ENCODE peak calls at places on chromosomes 2 and 18, in six cellular contexts. One of them, this sample, is unnamed.

GRCh38 chr2:75361486-75361885 is 162.2 kb upstream of the TACR1 start:
- DNase-seq in K562: no peak
- DNase-seq in body of pancreas: no peak
- DNase-seq in HFF-Myc: no peak
- DNase-seq in lower lobe of right lung: no peak
- DNase-seq in IMR-90: no peak
- DNase-seq in this sample: no peak

GRCh38 chr2:227436436-227436835 is 35.5 kb upstream of the AGFG1 start:
- DNase-seq in body of pancreas: no peak
- DNase-seq in HFF-Myc: no peak
- DNase-seq in IMR-90: no peak
- DNase-seq in lower lobe of right lung: no peak
- DNase-seq in K562: no peak
- DNase-seq in this sample: no peak

GRCh38 chr2:173290046-173290445 is 64.6 kb upstream of the CDCA7 start:
- DNase-seq in body of pancreas: no peak
- DNase-seq in lower lobe of right lung: no peak
- DNase-seq in IMR-90: peak; percentile 26
- DNase-seq in K562: no peak
- DNase-seq in HFF-Myc: no peak
- DNase-seq in this sample: no peak

GRCh38 chr2:20931346-20931745 is 108.4 kb upstream of the LDAH start:
- DNase-seq in IMR-90: no peak
- DNase-seq in lower lobe of right lung: no peak
- DNase-seq in HFF-Myc: no peak
- DNase-seq in body of pancreas: no peak
- DNase-seq in K562: no peak
- DNase-seq in this sample: no peak

GRCh38 chr2:138221358-138221757 is 257.1 kb downstream of the HNMT start:
- DNase-seq in IMR-90: no peak
- DNase-seq in HFF-Myc: no peak
- DNase-seq in lower lobe of right lung: no peak
- DNase-seq in body of pancreas: no peak
- DNase-seq in K562: no peak
- DNase-seq in this sample: no peak

GRCh38 chr2:1742680-1743395 is 1.5 kb downstream of the PXDN start:
- DNase-seq in body of pancreas: peak; percentile 57
- DNase-seq in HFF-Myc: peak; percentile 55
- DNase-seq in lower lobe of right lung: peak; percentile 76
- DNase-seq in K562: no peak
- DNase-seq in IMR-90: peak; percentile 90
- DNase-seq in this sample: peak; percentile 90

GRCh38 chr2:238722181-238722580 is 125.7 kb upstream of the TWIST2 start:
- DNase-seq in IMR-90: no peak
- DNase-seq in lower lobe of right lung: no peak
- DNase-seq in K562: no peak
- DNase-seq in body of pancreas: no peak
- DNase-seq in HFF-Myc: no peak
- DNase-seq in this sample: no peak

GRCh38 chr2:63060079-63060482 is 9.5 kb downstream of the OTX1 start:
- DNase-seq in lower lobe of right lung: no peak
- DNase-seq in K562: no peak
- DNase-seq in HFF-Myc: no peak
- DNase-seq in IMR-90: no peak
- DNase-seq in body of pancreas: no peak
- DNase-seq in this sample: no peak

DNA sequence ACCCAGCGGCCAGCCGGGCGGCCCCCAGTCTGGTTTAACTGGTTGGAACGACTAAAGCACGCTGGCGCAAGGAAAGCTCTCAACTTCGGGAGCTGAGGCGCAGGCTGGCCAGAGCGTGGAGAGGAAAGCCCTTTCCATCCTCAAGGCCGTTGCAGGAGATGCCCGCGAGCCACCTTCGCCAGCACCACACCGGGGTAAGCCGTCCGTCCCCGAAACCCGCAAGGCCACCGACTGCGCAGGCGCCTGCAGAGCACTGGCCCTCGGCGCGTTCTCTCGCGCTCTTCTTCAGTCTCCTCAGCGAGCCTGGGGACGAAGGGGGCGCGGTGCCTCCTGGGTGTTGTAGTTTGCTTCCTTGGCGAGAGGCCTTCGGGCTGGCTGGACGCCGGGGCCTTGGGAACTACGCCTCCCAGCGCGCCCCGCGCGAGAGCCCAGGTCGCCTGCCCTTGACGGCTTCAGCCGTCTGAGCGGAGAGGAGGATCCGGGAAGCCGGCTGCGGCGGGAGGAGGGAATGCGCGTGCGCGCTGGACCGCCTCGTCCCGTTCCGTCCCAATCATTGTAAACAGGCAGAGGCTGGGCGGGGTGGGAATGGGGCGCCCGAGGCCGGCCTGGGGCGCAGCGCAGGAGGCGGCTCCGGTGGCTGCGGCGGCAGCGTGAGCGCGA is at the start of gene RALBP1:
- DNase-seq in HFF-Myc: peak; percentile 97
- DNase-seq in K562: peak; percentile 98
- DNase-seq in IMR-90: peak; percentile 99
- DNase-seq in body of pancreas: peak; percentile 99
- DNase-seq in lower lobe of right lung: peak; percentile 100
- DNase-seq in this sample: peak; percentile 99
- TF ChIP-seq CTCF in HFF-Myc: no peak
- TF ChIP-seq CTCF in K562: peak; percentile 45
- TF ChIP-seq CTCF in IMR-90: peak; percentile 23
- TF ChIP-seq CTCF in body of pancreas: no peak
- TF ChIP-seq CTCF in lower lobe of right lung: peak; percentile 26
- TF ChIP-seq CTCF in this sample: peak; percentile 24

GRCh38 chr18:22694954-22695353 is 238.2 kb upstream of the RBBP8 start:
- DNase-seq in HFF-Myc: peak; percentile 46
- DNase-seq in K562: no peak
- DNase-seq in body of pancreas: peak; percentile 51
- DNase-seq in lower lobe of right lung: no peak
- DNase-seq in IMR-90: peak; percentile 98
- DNase-seq in this sample: peak; percentile 87
- H3K4me3 ChIP-seq in HFF-Myc: no peak overlapping the region
- H3K4me3 ChIP-seq in K562: no peak overlapping the region
- H3K4me3 ChIP-seq in body of pancreas: no peak overlapping the region
- H3K4me3 ChIP-seq in lower lobe of right lung: no peak overlapping the region
- H3K4me3 ChIP-seq in IMR-90: peak overlapping the region; percentile 16
- H3K4me3 ChIP-seq in this sample: no peak overlapping the region

DNA sequence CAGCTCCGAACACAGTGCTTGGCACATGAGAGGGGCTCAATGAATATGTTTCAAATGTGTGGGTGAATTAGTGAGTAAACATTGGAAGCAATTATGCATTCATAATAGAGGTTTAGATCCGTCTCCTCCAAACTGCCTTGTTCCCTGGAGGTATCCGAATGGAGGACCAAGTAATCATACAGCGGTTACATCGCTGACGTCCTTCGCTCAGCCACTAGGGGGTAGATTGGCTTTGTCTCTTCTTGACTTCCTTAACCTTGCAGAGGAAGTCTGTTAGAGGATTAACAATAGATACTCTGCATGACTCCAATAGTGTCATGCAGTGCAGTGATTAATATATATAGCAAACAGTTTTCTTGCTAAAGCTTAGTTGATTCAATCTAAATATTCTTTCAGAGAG is 517.0 kb downstream of the PTPRM start:
- DNase-seq in IMR-90: peak; percentile 46
- DNase-seq in body of pancreas: peak; percentile 45
- DNase-seq in K562: peak; percentile 37
- DNase-seq in lower lobe of right lung: no peak
- DNase-seq in HFF-Myc: peak; percentile 10
- DNase-seq in this sample: no peak
- TF ChIP-seq CTCF in IMR-90: peak; percentile 52
- TF ChIP-seq CTCF in body of pancreas: peak; percentile 43
- TF ChIP-seq CTCF in K562: peak; percentile 43
- TF ChIP-seq CTCF in lower lobe of right lung: peak; percentile 53
- TF ChIP-seq CTCF in HFF-Myc: peak; percentile 68
- TF ChIP-seq CTCF in this sample: peak; percentile 67

GRCh38 chr2:24830786-24831185 is 37.6 kb downstream of the CENPO start:
- DNase-seq in HFF-Myc: no peak
- DNase-seq in K562: no peak
- DNase-seq in body of pancreas: no peak
- DNase-seq in lower lobe of right lung: no peak
- DNase-seq in IMR-90: no peak
- DNase-seq in this sample: no peak
- H3K4me3 ChIP-seq in HFF-Myc: no peak overlapping the region
- H3K4me3 ChIP-seq in K562: no peak overlapping the region
- H3K4me3 ChIP-seq in body of pancreas: no peak overlapping the region
- H3K4me3 ChIP-seq in lower lobe of right lung: no peak overlapping the region
- H3K4me3 ChIP-seq in IMR-90: no peak overlapping the region
- H3K4me3 ChIP-seq in this sample: no peak overlapping the region

GRCh38 chr2:182666674-182667320 is 49.3 kb upstream of the DNAJC10 start:
- DNase-seq in K562: peak; percentile 27
- DNase-seq in HFF-Myc: no peak
- DNase-seq in IMR-90: peak; percentile 46
- DNase-seq in body of pancreas: peak; percentile 15
- DNase-seq in lower lobe of right lung: no peak
- DNase-seq in this sample: no peak
- TF ChIP-seq CTCF in K562: peak; percentile 59
- TF ChIP-seq CTCF in HFF-Myc: peak; percentile 61
- TF ChIP-seq CTCF in IMR-90: peak; percentile 44
- TF ChIP-seq CTCF in body of pancreas: peak; percentile 41
- TF ChIP-seq CTCF in lower lobe of right lung: peak; percentile 47
- TF ChIP-seq CTCF in this sample: peak; percentile 65

GRCh38 chr18:12406376-12407111 is 1.2 kb upstream of the PRELID3A start:
- DNase-seq in lower lobe of right lung: no peak
- DNase-seq in IMR-90: no peak
- DNase-seq in K562: no peak
- DNase-seq in body of pancreas: no peak
- DNase-seq in HFF-Myc: no peak
- DNase-seq in this sample: no peak

GRCh38 chr18:12408247-12408869 is 629 bp downstream of the PRELID3A start:
- DNase-seq in IMR-90: no peak
- DNase-seq in K562: no peak
- DNase-seq in body of pancreas: no peak
- DNase-seq in lower lobe of right lung: no peak
- DNase-seq in HFF-Myc: no peak
- DNase-seq in this sample: no peak

GRCh38 chr18:12409466-12409865 is 1.7 kb downstream of the PRELID3A start:
- DNase-seq in IMR-90: peak; percentile 26
- DNase-seq in lower lobe of right lung: no peak
- DNase-seq in K562: no peak
- DNase-seq in HFF-Myc: no peak
- DNase-seq in body of pancreas: no peak
- DNase-seq in this sample: no peak

GRCh38 chr18:12411456-12411855 is 3.7 kb downstream of the PRELID3A start:
- DNase-seq in K562: no peak
- DNase-seq in HFF-Myc: no peak
- DNase-seq in IMR-90: no peak
- DNase-seq in body of pancreas: no peak
- DNase-seq in lower lobe of right lung: no peak
- DNase-seq in this sample: no peak

GRCh38 chr18:12410121-12410520 is 2.4 kb downstream of the PRELID3A start:
- DNase-seq in K562: no peak
- DNase-seq in HFF-Myc: no peak
- DNase-seq in body of pancreas: no peak
- DNase-seq in lower lobe of right lung: no peak
- DNase-seq in IMR-90: no peak
- DNase-seq in this sample: no peak
- H3K4me3 ChIP-seq in K562: no peak overlapping the region
- H3K4me3 ChIP-seq in HFF-Myc: peak overlapping the region; percentile 83
- H3K4me3 ChIP-seq in body of pancreas: no peak overlapping the region
- H3K4me3 ChIP-seq in lower lobe of right lung: no peak overlapping the region
- H3K4me3 ChIP-seq in IMR-90: no peak overlapping the region
- H3K4me3 ChIP-seq in this sample: no peak overlapping the region

GRCh38 chr2:234245945-234246344 is 195.4 kb downstream of the SPP2 start:
- DNase-seq in body of pancreas: no peak
- DNase-seq in K562: no peak
- DNase-seq in lower lobe of right lung: no peak
- DNase-seq in IMR-90: peak; percentile 96
- DNase-seq in HFF-Myc: peak; percentile 72
- DNase-seq in this sample: no peak

GRCh38 chr2:234249873-234250272 is 199.4 kb downstream of the SPP2 start:
- DNase-seq in K562: no peak
- DNase-seq in lower lobe of right lung: no peak
- DNase-seq in IMR-90: peak; percentile 48
- DNase-seq in body of pancreas: no peak
- DNase-seq in HFF-Myc: no peak
- DNase-seq in this sample: no peak

GRCh38 chr2:234251326-234252271 is 201.1 kb downstream of the SPP2 start:
- DNase-seq in K562: no peak
- DNase-seq in HFF-Myc: peak; percentile 89
- DNase-seq in IMR-90: peak; percentile 98
- DNase-seq in lower lobe of right lung: no peak
- DNase-seq in body of pancreas: peak; percentile 22
- DNase-seq in this sample: no peak

GRCh38 chr2:234247453-234248180 is 197.1 kb downstream of the SPP2 start:
- DNase-seq in K562: no peak
- DNase-seq in IMR-90: no peak
- DNase-seq in HFF-Myc: no peak
- DNase-seq in lower lobe of right lung: no peak
- DNase-seq in body of pancreas: no peak
- DNase-seq in this sample: no peak

DNA sequence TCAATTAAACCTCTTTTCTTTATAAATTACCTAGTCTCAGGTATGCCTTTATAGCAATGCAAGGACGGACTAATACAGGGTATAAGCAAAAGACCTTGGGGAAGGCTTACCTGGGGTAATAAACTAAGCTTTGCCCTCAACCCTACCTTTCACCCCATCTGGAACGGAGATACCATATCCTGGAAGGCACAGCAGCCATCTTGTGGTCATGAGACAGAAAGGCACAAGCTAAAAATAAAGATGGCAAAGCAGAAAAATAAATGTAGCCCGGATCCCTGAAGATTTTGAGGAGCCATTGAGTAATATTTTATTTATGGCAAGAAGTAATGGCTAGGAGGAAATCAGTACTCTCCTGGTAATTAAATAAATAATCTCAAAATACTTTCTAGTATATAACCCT is 198.5 kb downstream of the SPP2 start:
- DNase-seq in IMR-90: no peak
- DNase-seq in K562: no peak
- DNase-seq in HFF-Myc: no peak
- DNase-seq in body of pancreas: no peak
- DNase-seq in lower lobe of right lung: no peak
- DNase-seq in this sample: no peak
- TF ChIP-seq CTCF in IMR-90: no peak
- TF ChIP-seq CTCF in K562: no peak
- TF ChIP-seq CTCF in HFF-Myc: no peak
- TF ChIP-seq CTCF in body of pancreas: no peak
- TF ChIP-seq CTCF in lower lobe of right lung: no peak
- TF ChIP-seq CTCF in this sample: no peak